ENCODE peak calls at places on chromosomes 7 and 10, in seven cellular contexts. One of them, this sample, is unnamed.

GRCh38 chr10:29712108-29712507 is 77.3 kb upstream of the SVIL start:
- DNase-seq in lower lobe of right lung: no peak
- DNase-seq in fibroblast of mammary gland: no peak
- DNase-seq in HCT116: no peak
- DNase-seq in heart right ventricle: no peak
- DNase-seq in uterus: no peak
- DNase-seq in astrocyte of the spinal cord: peak
- DNase-seq in this sample: no peak

GRCh38 chr7:157355784-157356511 is 19.1 kb downstream of the DNAJB6 start:
- DNase-seq in lower lobe of right lung: no peak
- DNase-seq in fibroblast of mammary gland: peak
- DNase-seq in uterus: no peak
- DNase-seq in heart right ventricle: no peak
- DNase-seq in HCT116: no peak
- DNase-seq in astrocyte of the spinal cord: peak
- DNase-seq in this sample: no peak

GRCh38 chr7:103011650-103012049 is 62.9 kb downstream of the FBXL13 start:
- DNase-seq in lower lobe of right lung: no peak
- DNase-seq in uterus: no peak
- DNase-seq in astrocyte of the spinal cord: peak
- DNase-seq in fibroblast of mammary gland: peak
- DNase-seq in HCT116: no peak
- DNase-seq in heart right ventricle: no peak
- DNase-seq in this sample: no peak

GRCh38 chr7:149760538-149760937 is 12.8 kb downstream of the ZNF467 start:
- DNase-seq in HCT116: no peak
- DNase-seq in fibroblast of mammary gland: no peak
- DNase-seq in heart right ventricle: no peak
- DNase-seq in lower lobe of right lung: no peak
- DNase-seq in astrocyte of the spinal cord: no peak
- DNase-seq in uterus: no peak
- DNase-seq in this sample: no peak

GRCh38 chr7:3446786-3447185 is 145.7 kb downstream of the SDK1 start:
- DNase-seq in fibroblast of mammary gland: peak
- DNase-seq in uterus: no peak
- DNase-seq in HCT116: no peak
- DNase-seq in heart right ventricle: no peak
- DNase-seq in lower lobe of right lung: no peak
- DNase-seq in astrocyte of the spinal cord: no peak
- DNase-seq in this sample: no peak

GRCh38 chr10:62728479-62728878 is 76.0 kb upstream of the ADO start:
- DNase-seq in astrocyte of the spinal cord: no peak
- DNase-seq in uterus: no peak
- DNase-seq in fibroblast of mammary gland: peak
- DNase-seq in lower lobe of right lung: peak
- DNase-seq in heart right ventricle: no peak
- DNase-seq in HCT116: no peak
- DNase-seq in this sample: no peak

GRCh38 chr7:157076466-157076865 is 62.3 kb upstream of the UBE3C start:
- DNase-seq in uterus: no peak
- DNase-seq in lower lobe of right lung: no peak
- DNase-seq in heart right ventricle: no peak
- DNase-seq in fibroblast of mammary gland: no peak
- DNase-seq in HCT116: no peak
- DNase-seq in astrocyte of the spinal cord: no peak
- DNase-seq in this sample: no peak

GRCh38 chr10:70681731-70682005 is 9.4 kb downstream of the ADAMTS14 start:
- DNase-seq in uterus: no peak
- DNase-seq in HCT116: no peak
- DNase-seq in astrocyte of the spinal cord: no peak
- DNase-seq in fibroblast of mammary gland: no peak
- DNase-seq in lower lobe of right lung: no peak
- DNase-seq in heart right ventricle: no peak
- DNase-seq in this sample: no peak

GRCh38 chr10:31317652-31318381 is 1.2 kb upstream of the ZEB1 start:
- DNase-seq in heart right ventricle: no peak
- DNase-seq in astrocyte of the spinal cord: peak
- DNase-seq in uterus: no peak
- DNase-seq in fibroblast of mammary gland: no peak
- DNase-seq in HCT116: no peak
- DNase-seq in lower lobe of right lung: peak
- DNase-seq in this sample: no peak

GRCh38 chr10:118166951-118167350 is 120.2 kb upstream of the RAB11FIP2 start:
- DNase-seq in fibroblast of mammary gland: peak
- DNase-seq in astrocyte of the spinal cord: peak
- DNase-seq in HCT116: no peak
- DNase-seq in uterus: no peak
- DNase-seq in lower lobe of right lung: no peak
- DNase-seq in heart right ventricle: no peak
- DNase-seq in this sample: no peak

GRCh38 chr7:28410628-28411578 is 1.4 kb upstream of the CREB5 start:
- DNase-seq in astrocyte of the spinal cord: peak
- DNase-seq in lower lobe of right lung: peak
- DNase-seq in HCT116: no peak
- DNase-seq in uterus: peak
- DNase-seq in heart right ventricle: peak
- DNase-seq in fibroblast of mammary gland: peak
- DNase-seq in this sample: no peak

GRCh38 chr10:97553575-97554100 is 18.9 kb upstream of the ANKRD2 start:
- DNase-seq in uterus: peak
- DNase-seq in astrocyte of the spinal cord: peak
- DNase-seq in HCT116: no peak
- DNase-seq in lower lobe of right lung: peak
- DNase-seq in fibroblast of mammary gland: peak
- DNase-seq in heart right ventricle: peak
- DNase-seq in this sample: no peak

GRCh38 chr7:153193144-153193595 is 433.6 kb downstream of the ACTR3B start:
- DNase-seq in heart right ventricle: peak
- DNase-seq in fibroblast of mammary gland: no peak
- DNase-seq in astrocyte of the spinal cord: no peak
- DNase-seq in HCT116: no peak
- DNase-seq in uterus: peak
- DNase-seq in lower lobe of right lung: peak
- DNase-seq in this sample: no peak

GRCh38 chr7:70695804-70696104 is 436.2 kb upstream of the GALNT17 start:
- DNase-seq in lower lobe of right lung: no peak
- DNase-seq in fibroblast of mammary gland: no peak
- DNase-seq in HCT116: no peak
- DNase-seq in uterus: no peak
- DNase-seq in heart right ventricle: no peak
- DNase-seq in astrocyte of the spinal cord: peak
- DNase-seq in this sample: no peak

GRCh38 chr7:142773937-142774744 is 3.4 kb downstream of the PRSS2 start:
- DNase-seq in fibroblast of mammary gland: no peak
- DNase-seq in heart right ventricle: no peak
- DNase-seq in astrocyte of the spinal cord: no peak
- DNase-seq in HCT116: no peak
- DNase-seq in uterus: no peak
- DNase-seq in lower lobe of right lung: no peak
- DNase-seq in this sample: no peak
- H3K4me3 ChIP-seq in fibroblast of mammary gland: no peak
- H3K4me3 ChIP-seq in heart right ventricle: no peak
- H3K4me3 ChIP-seq in astrocyte of the spinal cord: no peak
- H3K4me3 ChIP-seq in HCT116: no peak
- H3K4me3 ChIP-seq in uterus: no peak
- H3K4me3 ChIP-seq in lower lobe of right lung: no peak
- H3K4me3 ChIP-seq in this sample: no peak

GRCh38 chr10:22444219-22444788 is 99.0 kb downstream of the SPAG6 start:
- DNase-seq in uterus: no peak
- DNase-seq in lower lobe of right lung: no peak
- DNase-seq in astrocyte of the spinal cord: no peak
- DNase-seq in HCT116: no peak
- DNase-seq in heart right ventricle: no peak
- DNase-seq in fibroblast of mammary gland: no peak
- DNase-seq in this sample: no peak
- TF ChIP-seq CTCF in uterus: no peak
- TF ChIP-seq CTCF in lower lobe of right lung: no peak
- TF ChIP-seq CTCF in astrocyte of the spinal cord: no peak
- TF ChIP-seq CTCF in HCT116: no peak
- TF ChIP-seq CTCF in heart right ventricle: no peak
- TF ChIP-seq CTCF in fibroblast of mammary gland: no peak
- TF ChIP-seq CTCF in this sample: no peak

GRCh38 chr7:4612237-4612636 is 69.9 kb upstream of the FOXK1 start:
- DNase-seq in lower lobe of right lung: no peak
- DNase-seq in HCT116: no peak
- DNase-seq in fibroblast of mammary gland: no peak
- DNase-seq in uterus: no peak
- DNase-seq in astrocyte of the spinal cord: no peak
- DNase-seq in heart right ventricle: no peak
- DNase-seq in this sample: no peak
- H3K4me3 ChIP-seq in lower lobe of right lung: no peak
- H3K4me3 ChIP-seq in HCT116: no peak
- H3K4me3 ChIP-seq in fibroblast of mammary gland: no peak
- H3K4me3 ChIP-seq in uterus: no peak
- H3K4me3 ChIP-seq in astrocyte of the spinal cord: no peak
- H3K4me3 ChIP-seq in heart right ventricle: no peak
- H3K4me3 ChIP-seq in this sample: no peak

DNA sequence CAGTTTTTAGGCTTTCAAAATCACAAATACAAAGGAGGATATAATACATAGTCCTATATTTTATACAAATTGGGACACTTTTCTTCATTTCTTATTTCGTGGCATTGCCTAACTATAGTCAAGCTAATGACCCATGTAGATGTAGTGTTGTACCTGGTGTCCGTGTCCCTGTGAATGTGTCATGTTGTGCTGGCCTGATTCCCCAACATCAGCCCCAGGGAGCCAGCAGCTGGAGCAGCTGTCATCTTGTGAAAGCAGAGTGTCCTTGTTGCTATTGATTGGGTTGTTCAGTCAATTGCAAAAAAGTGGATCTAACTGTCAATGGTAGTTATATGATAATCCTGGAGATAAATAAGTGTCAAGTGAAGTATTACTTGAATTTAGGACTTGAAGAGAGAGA is 86.3 kb downstream of the KAT6B start:
- DNase-seq in heart right ventricle: no peak
- DNase-seq in HCT116: no peak
- DNase-seq in uterus: no peak
- DNase-seq in lower lobe of right lung: no peak
- DNase-seq in astrocyte of the spinal cord: no peak
- DNase-seq in fibroblast of mammary gland: no peak
- DNase-seq in this sample: no peak
- TF ChIP-seq CTCF in heart right ventricle: no peak
- TF ChIP-seq CTCF in HCT116: no peak
- TF ChIP-seq CTCF in uterus: no peak
- TF ChIP-seq CTCF in lower lobe of right lung: no peak
- TF ChIP-seq CTCF in astrocyte of the spinal cord: no peak
- TF ChIP-seq CTCF in fibroblast of mammary gland: no peak
- TF ChIP-seq CTCF in this sample: no peak

GRCh38 chr10:66925896-66926719 is at the start of gene LRRTM3:
- DNase-seq in uterus: peak
- DNase-seq in astrocyte of the spinal cord: peak
- DNase-seq in heart right ventricle: peak
- DNase-seq in lower lobe of right lung: no peak
- DNase-seq in HCT116: peak
- DNase-seq in fibroblast of mammary gland: peak
- DNase-seq in this sample: peak
- H3K4me3 ChIP-seq in uterus: no peak
- H3K4me3 ChIP-seq in astrocyte of the spinal cord: peak
- H3K4me3 ChIP-seq in heart right ventricle: peak
- H3K4me3 ChIP-seq in lower lobe of right lung: no peak
- H3K4me3 ChIP-seq in HCT116: peak
- H3K4me3 ChIP-seq in fibroblast of mammary gland: no peak
- H3K4me3 ChIP-seq in this sample: no peak

DNA sequence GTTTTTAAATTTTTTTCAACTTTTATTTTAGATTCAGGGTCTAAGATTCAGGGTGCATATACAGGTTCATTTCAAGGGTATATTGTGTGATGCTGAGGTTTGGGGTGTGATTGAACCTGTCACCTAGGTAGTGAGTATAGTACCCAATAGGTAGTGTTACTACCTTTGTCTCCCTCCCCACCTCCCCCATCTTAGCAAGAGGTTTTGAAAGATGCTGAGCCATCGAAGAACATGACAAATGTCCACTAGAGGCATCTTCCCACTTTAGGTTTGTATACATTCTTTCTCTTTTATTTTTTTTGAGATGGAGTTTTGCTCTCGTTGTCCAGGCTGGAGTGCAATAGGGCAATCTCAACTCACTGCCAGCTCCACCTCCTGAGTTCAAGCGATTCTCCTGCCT is 880 bp upstream of the MGAM2 start:
- DNase-seq in heart right ventricle: no peak
- DNase-seq in astrocyte of the spinal cord: no peak
- DNase-seq in HCT116: no peak
- DNase-seq in lower lobe of right lung: no peak
- DNase-seq in uterus: no peak
- DNase-seq in fibroblast of mammary gland: no peak
- DNase-seq in this sample: no peak
- TF ChIP-seq CTCF in heart right ventricle: no peak
- TF ChIP-seq CTCF in astrocyte of the spinal cord: no peak
- TF ChIP-seq CTCF in HCT116: no peak
- TF ChIP-seq CTCF in lower lobe of right lung: no peak
- TF ChIP-seq CTCF in uterus: no peak
- TF ChIP-seq CTCF in fibroblast of mammary gland: no peak
- TF ChIP-seq CTCF in this sample: no peak

DNA sequence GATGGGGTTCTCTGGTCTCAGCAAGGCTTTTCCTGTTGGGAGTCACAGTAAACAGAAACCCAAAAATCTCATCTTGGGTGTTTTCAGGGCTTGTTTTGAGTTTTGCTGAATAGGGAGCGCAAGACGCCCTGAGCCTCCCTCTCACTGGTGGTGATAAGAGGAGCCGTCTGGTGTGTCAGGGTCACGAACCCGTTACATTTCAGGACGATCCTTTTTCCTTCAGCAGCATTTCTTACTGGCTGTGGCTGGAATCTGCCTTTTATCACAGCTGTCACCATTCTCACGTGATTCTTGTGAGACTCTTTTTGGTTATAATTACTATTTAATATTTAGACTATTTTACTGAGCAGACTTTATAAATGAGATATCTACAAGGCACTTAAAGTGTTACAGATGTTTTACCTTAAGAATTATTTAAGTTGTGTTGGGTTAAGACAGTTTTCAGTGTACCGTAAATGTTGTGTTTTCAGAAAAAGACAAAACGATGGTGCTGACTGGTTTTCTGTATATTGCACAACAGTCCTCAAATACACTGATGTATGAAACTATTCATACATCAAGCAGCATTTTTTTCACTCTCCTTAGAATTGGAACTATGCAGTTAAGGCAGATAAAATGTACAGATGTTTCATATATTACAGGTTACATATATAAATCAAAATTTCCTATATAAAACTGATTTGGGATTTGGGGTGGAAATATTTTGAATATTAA is 2.2 kb upstream of the GET4 start:
- DNase-seq in fibroblast of mammary gland: no peak
- DNase-seq in heart right ventricle: no peak
- DNase-seq in lower lobe of right lung: no peak
- DNase-seq in HCT116: no peak
- DNase-seq in astrocyte of the spinal cord: no peak
- DNase-seq in uterus: peak
- DNase-seq in this sample: no peak
- H3K4me3 ChIP-seq in fibroblast of mammary gland: no peak
- H3K4me3 ChIP-seq in heart right ventricle: no peak
- H3K4me3 ChIP-seq in lower lobe of right lung: no peak
- H3K4me3 ChIP-seq in HCT116: no peak
- H3K4me3 ChIP-seq in astrocyte of the spinal cord: no peak
- H3K4me3 ChIP-seq in uterus: no peak
- H3K4me3 ChIP-seq in this sample: no peak

This sample was measured in GM12864.